ENCODE peak calls at places on chromosome 19, in nine cellular contexts. V is neural crest cell; X is HEK293T; K is omental fat pad; M is breast epithelium; F is stromal cell of bone marrow; E is C1 segment of cervical spinal cord; H is thoracic aorta; S is activated CD4-positive, alpha-beta T cell treated with anti-CD3 and anti-CD28 coated beads for 4 hours. U is an unnamed sample.
A peak's percentile ranks its signal among the peaks of the same experiment; 100 is the strongest.

GRCh38 chr19:18464646-18465045 is 26.7 kb upstream of the ISYNA1 start:
- DNase-seq in V (no peak), X (no peak), K (no peak), M (peak; percentile 77), F (peak; percentile 93), E (peak; percentile 92), H (peak; percentile 61), S (no peak), U (no peak)

GRCh38 chr19:42423462-42424344 is 3.5 kb downstream of the LIPE start:
- DNase-seq in V (peak; percentile 78), X (peak; percentile 82), K (peak; percentile 77), M (peak; percentile 85), F (peak; percentile 84), E (peak; percentile 85), H (peak; percentile 59), S (peak; percentile 95), U (peak; percentile 90)

GRCh38 chr19:15251010-15251748 is 18.9 kb upstream of the EPHX3 start:
- DNase-seq in V (no peak), X (no peak), K (no peak), M (no peak), F (peak; percentile 65), E (no peak), H (peak; percentile 56), S (no peak), U (no peak)

GRCh38 chr19:29576761-29577661 is 29.1 kb upstream of the POP4 start:
- DNase-seq in V (no peak), X (no peak), K (no peak), M (no peak), F (no peak), E (no peak), H (no peak), S (no peak), U (no peak)

GRCh38 chr19:10112895-10113591 is 1.6 kb downstream of the P2RY11 start:
- DNase-seq in V (peak; percentile 47), X (peak; percentile 62), K (no peak), M (no peak), F (no peak), E (no peak), H (no peak), S (peak; percentile 70), U (peak; percentile 48)

GRCh38 chr19:30519607-30520205 is 147.5 kb downstream of the ZNF536 start:
- DNase-seq in V (no peak), X (no peak), K (no peak), M (no peak), F (no peak), E (no peak), H (no peak), S (no peak), U (no peak)

GRCh38 chr19:33751386-33751770 is 45.3 kb upstream of the KCTD15 start:
- DNase-seq in V (no peak), X (no peak), K (no peak), M (no peak), F (no peak), E (no peak), H (no peak), S (no peak), U (no peak)

GRCh38 chr19:2330632-2331284 is 2.3 kb downstream of the SPPL2B start:
- DNase-seq in V (no peak), X (no peak), K (no peak), M (no peak), F (no peak), E (no peak), H (no peak), S (no peak), U (no peak)

GRCh38 chr19:18865106-18865972 is 30.6 kb downstream of the CERS1 start:
- DNase-seq in V (no peak), X (no peak), K (no peak), M (no peak), F (no peak), E (no peak), H (no peak), S (no peak), U (no peak)

GRCh38 chr19:48806518-48806817 is 4.4 kb downstream of the BCAT2 start:
- DNase-seq in V (peak; percentile 51), X (no peak), K (no peak), M (no peak), F (no peak), E (no peak), H (no peak), S (peak; percentile 42), U (no peak)

GRCh38 chr19:28330831-28331230 is 882.1 kb downstream of the UQCRFS1 start:
- DNase-seq in V (no peak), X (no peak), K (no peak), M (no peak), F (no peak), E (no peak), H (no peak), S (no peak), U (no peak)

GRCh38 chr19:8208119-8208709 is 956 bp upstream of the CERS4 start:
- DNase-seq in V (peak; percentile 14), X (no peak), K (no peak), M (peak; percentile 73), F (no peak), E (peak; percentile 61), H (no peak), S (no peak), U (no peak)

GRCh38 chr19:43934985-43935708 is at the start of gene ZNF45:
- DNase-seq in V (peak; percentile 82), X (peak; percentile 92), K (peak; percentile 55), M (peak; percentile 80), F (peak; percentile 85), E (peak; percentile 85), H (peak; percentile 78), S (peak; percentile 88), U (peak; percentile 87)

GRCh38 chr19:39165857-39166256 is 30.9 kb upstream of the NCCRP1 start:
- DNase-seq in V (no peak), X (no peak), K (no peak), M (no peak), F (no peak), E (no peak), H (no peak), S (no peak), U (no peak)

GRCh38 chr19:18253716-18254115 is 20.5 kb downstream of the IQCN start:
- DNase-seq in V (no peak), X (no peak), K (no peak), M (no peak), F (no peak), E (no peak), H (no peak), S (no peak), U (no peak)

GRCh38 chr19:38731654-38732301 is 12.5 kb downstream of the CAPN12 start:
- DNase-seq in V (no peak), X (no peak), K (no peak), M (peak; percentile 49), F (no peak), E (no peak), H (no peak), S (no peak), U (no peak)

GRCh38 chr19:18293642-18294466 is 12.4 kb upstream of the JUND start:
- DNase-seq in V (no peak), X (no peak), K (no peak), M (no peak), F (no peak), E (no peak), H (no peak), S (peak; percentile 18), U (peak; percentile 37)

GRCh38 chr19:8261881-8262280 is 46.3 kb downstream of the CD320 start:
- DNase-seq in V (no peak), X (no peak), K (no peak), M (no peak), F (no peak), E (no peak), H (no peak), S (no peak), U (no peak)

GRCh38 chr19:4052993-4053422 is 13.7 kb downstream of the ZBTB7A start:
- DNase-seq in V (no peak), X (no peak), K (no peak), M (no peak), F (no peak), E (no peak), H (no peak), S (no peak), U (no peak)

GRCh38 chr19:3360494-3361383 is 5.6 kb upstream of the NFIC start:
- DNase-seq in V (no peak), X (no peak), K (no peak), M (peak; percentile 52), F (no peak), E (peak; percentile 72), H (no peak), S (peak; percentile 82), U (no peak)

GRCh38 chr19:13717194-13717643 is 47.1 kb upstream of the MRI1 start:
- DNase-seq in V (no peak), X (no peak), K (no peak), M (no peak), F (no peak), E (no peak), H (no peak), S (no peak), U (no peak)

GRCh38 chr19:42461700-42462324 is 19.1 kb upstream of the CXCL17 start:
- DNase-seq in V (no peak), X (no peak), K (no peak), M (peak; percentile 48), F (no peak), E (peak; percentile 66), H (no peak), S (no peak), U (no peak)

GRCh38 chr19:32877323-32877912 is 7.9 kb upstream of the SLC7A9 start:
- DNase-seq in V (no peak), X (no peak), K (no peak), M (no peak), F (no peak), E (no peak), H (no peak), S (no peak), U (no peak)

GRCh38 chr19:4732680-4733114 is 9.1 kb upstream of the DPP9 start:
- DNase-seq in V (peak; percentile 33), X (peak; percentile 74), K (no peak), M (no peak), F (peak; percentile 31), E (no peak), H (no peak), S (peak; percentile 46), U (peak; percentile 59)

GRCh38 chr19:55620951-55621672 is 3.3 kb downstream of the ZNF784 start:
- DNase-seq in V (no peak), X (no peak), K (no peak), M (no peak), F (no peak), E (no peak), H (no peak), S (no peak), U (no peak)

GRCh38 chr19:40521276-40521675 is 54.5 kb downstream of the SPTBN4 start:
- DNase-seq in V (no peak), X (no peak), K (no peak), M (no peak), F (no peak), E (no peak), H (no peak), S (no peak), U (no peak)

GRCh38 chr19:16462757-16463250 is 9.0 kb downstream of the EPS15L1 start:
- DNase-seq in V (no peak), X (no peak), K (no peak), M (no peak), F (no peak), E (no peak), H (no peak), S (no peak), U (no peak)

GRCh38 chr19:51138549-51138979 is 3.5 kb upstream of the SIGLEC7 start:
- DNase-seq in V (no peak), X (no peak), K (no peak), M (no peak), F (no peak), E (no peak), H (no peak), S (no peak), U (no peak)

GRCh38 chr19:43633520-43633919 is 6.1 kb downstream of the CADM4 start:
- DNase-seq in V (no peak), X (no peak), K (no peak), M (no peak), F (no peak), E (no peak), H (no peak), S (no peak), U (no peak)

GRCh38 chr19:14542721-14543328 is 13.4 kb downstream of the TECR start:
- DNase-seq in V (no peak), X (no peak), K (no peak), M (no peak), F (no peak), E (peak; percentile 31), H (no peak), S (no peak), U (no peak)

GRCh38 chr19:44718441-44719261 is 19.7 kb downstream of the CEACAM16 start:
- DNase-seq in V (no peak), X (no peak), K (peak; percentile 40), M (peak; percentile 54), F (no peak), E (peak; percentile 11), H (peak; percentile 36), S (no peak), U (no peak)

U was measured in SK-N-DZ.